ENCODE peak calls at places on chromosomes 3 and 15, in ten cellular contexts. B, J, R, U, X, L, I, F, K and T are unnamed samples.

GRCh38 chr3:119073258-119074001 is 38.8 kb upstream of the IGSF11 start:
- DNase-seq in F (no peak), K (no peak), U (no peak), J (no peak), L (no peak), X (no peak), R (no peak), I (no peak), B (no peak), T (no peak)

GRCh38 chr15:101488300-101489164 is 975 bp downstream of the PCSK6 start:
- DNase-seq in F (no peak), L (no peak), J (peak; percentile 28), K (peak; percentile 60), B (no peak), R (peak; percentile 63), X (no peak), U (peak; percentile 35), I (no peak), T (no peak)

GRCh38 chr3:117671707-117672318 is 962.2 kb downstream of the TUSC7 start:
- DNase-seq in X (no peak), I (no peak), B (no peak), U (no peak), R (no peak), L (no peak), K (no peak), J (peak; percentile 13), F (no peak), T (no peak)

GRCh38 chr3:31086698-31087097 is 192.2 kb upstream of the GADL1 start:
- DNase-seq in J (no peak), B (no peak), U (no peak), K (no peak), L (no peak), R (no peak), I (no peak), X (peak; percentile 55), F (no peak), T (no peak)

GRCh38 chr3:139202226-139202958 is 141.4 kb upstream of the MRPS22 start:
- DNase-seq in L (no peak), F (peak; percentile 20), I (no peak), J (peak; percentile 78), X (peak; percentile 66), R (peak; percentile 93), B (no peak), K (peak; percentile 59), U (peak; percentile 33), T (no peak)

GRCh38 chr3:126858887-126859286 is 124.0 kb upstream of the PLXNA1 start:
- DNase-seq in U (no peak), L (peak; percentile 65), X (no peak), I (no peak), F (no peak), R (peak; percentile 67), J (peak; percentile 27), K (no peak), B (no peak), T (no peak)

GRCh38 chr15:81024265-81024875 is 23.6 kb downstream of the TLNRD1 start:
- DNase-seq in X (no peak), F (peak; percentile 21), L (no peak), R (peak; percentile 45), I (no peak), K (no peak), U (no peak), J (peak; percentile 29), B (no peak), T (no peak)

GRCh38 chr15:64048766-64049165 is 2.5 kb upstream of the DAPK2 start:
- DNase-seq in I (no peak), K (no peak), B (no peak), F (no peak), L (no peak), J (no peak), R (no peak), X (no peak), U (no peak), T (no peak)

GRCh38 chr15:89760303-89761008 is 9.4 kb upstream of the MESP1 start:
- DNase-seq in B (peak; percentile 64), F (peak; percentile 67), K (peak; percentile 99), R (peak; percentile 98), L (peak; percentile 71), I (peak; percentile 65), J (peak; percentile 86), X (peak; percentile 95), U (peak; percentile 80), T (peak; percentile 82)

GRCh38 chr15:71804695-71805470 is 5.5 kb upstream of the NR2E3 start:
- DNase-seq in X (no peak), R (no peak), B (no peak), I (no peak), U (no peak), L (no peak), J (no peak), F (no peak), K (no peak), T (no peak)

GRCh38 chr15:100340721-100341661 is 784 bp downstream of the ADAMTS17 start:
- DNase-seq in J (peak; percentile 54), R (peak; percentile 73), F (no peak), K (no peak), B (no peak), X (no peak), U (no peak), I (peak; percentile 39), L (no peak), T (peak; percentile 90)

GRCh38 chr3:168802761-168803160 is 707.0 kb upstream of the GOLIM4 start:
- DNase-seq in B (no peak), X (no peak), R (no peak), I (no peak), U (no peak), J (no peak), K (no peak), L (no peak), F (no peak), T (no peak)

GRCh38 chr3:113271189-113271588 is 59.8 kb downstream of the BOC start:
- DNase-seq in B (no peak), K (no peak), I (no peak), R (no peak), X (no peak), U (no peak), F (no peak), J (no peak), L (no peak), T (no peak)

GRCh38 chr15:25057574-25057973 is 102.8 kb downstream of the SNRPN start:
- DNase-seq in F (no peak), X (no peak), K (no peak), I (no peak), B (no peak), U (no peak), J (no peak), L (no peak), R (peak; percentile 29), T (peak; percentile 93)
- H3K9me3 ChIP-seq in F (peaks cover 30% of the 10 kb centered on the region), X (peaks cover 100% of the 10 kb centered on the region), K (peaks cover 94% of the 10 kb centered on the region), I (peaks cover 100% of the 10 kb centered on the region), B (peaks cover 97% of the 10 kb centered on the region), U (peaks cover 100% of the 10 kb centered on the region), J (peaks cover 57% of the 10 kb centered on the region), L (peaks cover 30% of the 10 kb centered on the region), R (peaks cover 100% of the 10 kb centered on the region), T (peaks cover 97% of the 10 kb centered on the region)

DNA sequence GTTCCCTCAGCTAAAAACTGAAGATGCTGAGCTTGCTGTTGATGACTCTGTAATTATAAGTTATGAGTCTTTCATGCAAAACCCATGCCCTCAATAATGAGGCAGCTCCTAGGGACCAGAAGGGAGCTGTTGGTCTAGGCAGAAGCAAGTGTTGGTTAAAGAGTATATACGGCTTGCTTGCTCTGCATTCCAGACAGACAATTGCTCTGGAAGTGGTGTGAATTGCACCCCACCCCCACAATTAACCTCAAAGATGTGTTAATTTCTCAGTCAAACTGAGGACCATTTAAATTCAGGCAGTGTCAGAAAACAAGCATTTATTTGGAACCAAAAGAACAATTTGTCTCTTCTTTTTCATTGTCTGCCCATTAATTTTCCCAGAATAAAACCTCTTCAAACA is 163.5 kb upstream of the EOMES start:
- DNase-seq in R (peak; percentile 86), J (no peak), X (no peak), B (no peak), L (no peak), K (no peak), U (no peak), I (no peak), F (no peak), T (no peak)
- H3K27me3 ChIP-seq in R (no peaks in the 10 kb centered on the region), J (no peaks in the 10 kb centered on the region), X (no peaks in the 10 kb centered on the region), B (no peaks in the 10 kb centered on the region), L (no peaks in the 10 kb centered on the region), K (no peaks in the 10 kb centered on the region), U (no peaks in the 10 kb centered on the region), I (no peaks in the 10 kb centered on the region), F (peaks cover 21% of the 10 kb centered on the region), T (no peaks in the 10 kb centered on the region)

GRCh38 chr3:184567924-184568590 is 6.5 kb downstream of the EPHB3 start:
- DNase-seq in U (no peak), R (no peak), F (no peak), B (no peak), J (no peak), L (no peak), K (no peak), X (no peak), I (no peak), T (no peak)
- H3K4me3 ChIP-seq in U (no peak overlapping the region), R (peak overlapping the region; percentile 72), F (peak overlapping the region; percentile 59), B (no peak overlapping the region), J (no peak overlapping the region), L (no peak overlapping the region), K (peak overlapping the region; percentile 45), X (peak overlapping the region; percentile 64), I (no peak overlapping the region), T (peak overlapping the region; percentile 49)

DNA sequence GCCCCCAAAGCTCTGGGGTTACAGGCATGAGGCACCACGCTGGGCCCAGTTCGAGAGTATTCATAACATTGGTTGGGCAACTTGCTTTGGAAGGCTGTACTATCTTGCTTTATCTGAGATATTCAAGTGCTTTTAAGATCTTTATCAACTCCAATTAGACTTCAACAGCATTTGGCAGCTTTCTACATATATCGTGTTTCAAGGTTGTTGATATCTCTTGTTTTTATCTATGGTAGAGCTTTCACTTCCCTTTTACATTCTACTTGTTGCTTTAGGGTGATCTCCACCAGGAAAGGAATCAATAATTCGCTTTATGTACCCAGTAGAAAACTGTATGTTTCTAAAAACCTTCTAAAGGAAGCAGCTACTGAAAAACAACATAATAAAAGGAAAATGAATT is 395.3 kb downstream of the IL5RA start:
- DNase-seq in U (no peak), X (no peak), I (no peak), J (no peak), L (no peak), R (no peak), B (no peak), K (no peak), F (no peak), T (no peak)
- H3K9me3 ChIP-seq in U (no peaks in the 10 kb centered on the region), X (no peaks in the 10 kb centered on the region), I (no peaks in the 10 kb centered on the region), J (no peaks in the 10 kb centered on the region), L (no peaks in the 10 kb centered on the region), R (no peaks in the 10 kb centered on the region), B (no peaks in the 10 kb centered on the region), K (no peaks in the 10 kb centered on the region), F (no peaks in the 10 kb centered on the region), T (no peaks in the 10 kb centered on the region)

GRCh38 chr15:53979051-53979788 is 979 bp downstream of the UNC13C start:
- DNase-seq in J (no peak), I (no peak), X (no peak), U (no peak), K (no peak), R (no peak), F (no peak), B (no peak), L (no peak), T (no peak)
- H3K27me3 ChIP-seq in J (no peaks in the 10 kb centered on the region), I (no peaks in the 10 kb centered on the region), X (no peaks in the 10 kb centered on the region), U (no peaks in the 10 kb centered on the region), K (peaks cover 11% of the 10 kb centered on the region), R (peaks cover 28% of the 10 kb centered on the region), F (peaks cover 49% of the 10 kb centered on the region), B (peaks cover 4% of the 10 kb centered on the region), L (no peaks in the 10 kb centered on the region), T (no peaks in the 10 kb centered on the region)